ENCODE peak calls at places on chromosomes 12 and 14, in six cellular contexts. G is foreskin fibroblast; W is psoas muscle; K is activated CD4-positive, CD25-positive, alpha-beta regulatory T cell treated with anti-CD3 and anti-CD28 coated beads, Interleukin-2, amount 50 U/mL, for 72 hours; A is T1000; F is fibroblast of the aortic adventitia. Q is an unnamed sample.

GRCh38 chr12:54352891-54353874 is 11.1 kb downstream of the GPR84 start:
- DNase-seq in A (no peak), W (no peak), G (peak), K (no peak), F (peak), Q (no peak)

GRCh38 chr12:65720739-65721138 is 103.5 kb upstream of the HMGA2 start:
- DNase-seq in W (no peak), K (no peak), A (no peak), F (no peak), G (peak), Q (no peak)

GRCh38 chr14:51463461-51463860 is 188.2 kb upstream of the FRMD6 start:
- DNase-seq in W (no peak), F (no peak), G (no peak), A (no peak), K (no peak), Q (no peak)

GRCh38 chr12:68432622-68433021 is 100.5 kb upstream of the MDM1 start:
- DNase-seq in K (no peak), F (no peak), A (no peak), G (no peak), W (no peak), Q (no peak)

GRCh38 chr12:22100952-22101748 is 55.1 kb downstream of the CMAS start:
- DNase-seq in F (peak), G (peak), W (no peak), A (peak), K (no peak), Q (peak)

GRCh38 chr14:73760598-73761586 is 46.7 kb upstream of the PNMA1 start:
- DNase-seq in W (no peak), F (no peak), A (no peak), G (no peak), K (no peak), Q (no peak)

GRCh38 chr12:31506907-31507306 is 84.0 kb downstream of the DENND5B start:
- DNase-seq in F (peak), W (no peak), K (no peak), G (no peak), A (no peak), Q (no peak)

GRCh38 chr12:129716825-129717224 is 187.0 kb downstream of the TMEM132D start:
- DNase-seq in A (no peak), K (no peak), F (no peak), G (no peak), W (no peak), Q (no peak)

Q was measured in left cardiac atrium.